ENCODE peak calls at places on chromosome 4, in seven cellular contexts. C is CD4-positive, alpha-beta memory T cell; M is activated CD4-positive, alpha-beta T cell treated with anti-CD3 and anti-CD28 coated beads, Interleukin-2, amount 50 U/mL, for 24 hours; K is CD8-positive, alpha-beta T cell; L is CD8-positive, alpha-beta memory T cell; B is stimulated activated CD4-positive, alpha-beta T cell treated with anti-CD3 and anti-CD28 coated beads, Interleukin-15, amount 100 ng/mL, for 24 hours; U is lower lobe of right lung. Z is an unnamed sample.

GRCh38 chr4:106852416-106852815 is 183.7 kb downstream of the DKK2 start:
- DNase-seq in C (no peak), L (no peak), M (no peak), K (no peak), B (no peak), U (no peak), Z (no peak)

GRCh38 chr4:185265942-185266341 is 56.5 kb downstream of the SNX25 start:
- DNase-seq in M (no peak), C (peak), K (no peak), L (no peak), B (no peak), U (no peak), Z (no peak)

GRCh38 chr4:6474053-6474568 is 1.7 kb upstream of the PPP2R2C start:
- DNase-seq in B (no peak), K (no peak), C (no peak), L (no peak), U (no peak), M (no peak), Z (no peak)

GRCh38 chr4:26061248-26061986 is 147.4 kb downstream of the SMIM20 start:
- DNase-seq in C (peak), U (no peak), M (no peak), L (no peak), K (no peak), B (peak), Z (peak)

GRCh38 chr4:78864405-78865024 is 74.7 kb downstream of the PAQR3 start:
- DNase-seq in C (peak), B (no peak), L (peak), U (no peak), K (no peak), M (peak), Z (peak)

GRCh38 chr4:24392613-24393012 is 191.7 kb downstream of the DHX15 start:
- DNase-seq in U (no peak), L (no peak), M (no peak), C (no peak), B (no peak), K (no peak), Z (no peak)

GRCh38 chr4:5753766-5754528 is 42.9 kb downstream of the EVC start:
- DNase-seq in U (no peak), C (no peak), B (no peak), L (no peak), M (no peak), K (no peak), Z (peak)

GRCh38 chr4:140135529-140136021 is 18.4 kb downstream of the MAML3 start:
- DNase-seq in U (peak), L (no peak), K (no peak), M (no peak), C (no peak), B (no peak), Z (no peak)

GRCh38 chr4:137310156-137310555 is 222.1 kb downstream of the PCDH18 start:
- DNase-seq in M (no peak), C (no peak), B (no peak), K (no peak), L (no peak), U (no peak), Z (no peak)

GRCh38 chr4:54192811-54193210 is 36.3 kb upstream of the PDGFRA start:
- DNase-seq in M (no peak), C (no peak), L (no peak), K (no peak), B (no peak), U (peak), Z (no peak)

GRCh38 chr4:6641971-6642320 is 1.5 kb downstream of the MRFAP1 start:
- DNase-seq in C (no peak), U (no peak), M (no peak), K (no peak), L (no peak), B (no peak), Z (no peak)

GRCh38 chr4:82097504-82097903 is 276.3 kb downstream of the HNRNPD start:
- DNase-seq in C (no peak), B (no peak), M (no peak), L (no peak), U (no peak), K (no peak), Z (no peak)

GRCh38 chr4:38870098-38870850 is 2.7 kb downstream of the FAM114A1 start:
- DNase-seq in K (no peak), M (no peak), C (no peak), B (no peak), L (no peak), U (no peak), Z (no peak)

GRCh38 chr4:176432811-176433540 is 113.2 kb downstream of the SPCS3 start:
- DNase-seq in B (no peak), L (no peak), C (no peak), K (no peak), U (no peak), M (no peak), Z (no peak)

GRCh38 chr4:139951051-139951450 is 202.9 kb downstream of the MAML3 start:
- DNase-seq in U (no peak), C (no peak), M (no peak), L (no peak), K (no peak), B (peak), Z (no peak)

GRCh38 chr4:6887591-6888371 is 21.8 kb upstream of the TBC1D14 start:
- DNase-seq in B (no peak), L (no peak), M (no peak), K (no peak), U (no peak), C (no peak), Z (no peak)

GRCh38 chr4:78787392-78788004 is 11.3 kb downstream of the BMP2K start:
- DNase-seq in B (no peak), U (no peak), C (no peak), L (no peak), M (no peak), K (no peak), Z (no peak)

GRCh38 chr4:43763029-43763610 is 685.5 kb downstream of the KCTD8 start:
- DNase-seq in C (no peak), M (no peak), U (no peak), K (peak), B (no peak), L (no peak), Z (no peak)

GRCh38 chr4:144574004-144574403 is 72.0 kb upstream of the HHIP start:
- DNase-seq in M (no peak), L (no peak), K (no peak), B (no peak), U (no peak), C (no peak), Z (no peak)

GRCh38 chr4:139153411-139154133 is 23.4 kb downstream of the ELF2 start:
- DNase-seq in M (no peak), K (no peak), L (no peak), B (no peak), C (no peak), U (no peak), Z (no peak)

GRCh38 chr4:52861879-52862604 is at the start of gene RASL11B:
- DNase-seq in C (peak), B (peak), K (peak), M (peak), L (peak), U (peak), Z (peak)

GRCh38 chr4:109729563-109730293 is at the start of gene PLA2G12A:
- DNase-seq in B (peak), C (peak), L (peak), M (peak), K (peak), U (peak), Z (peak)

GRCh38 chr4:173834151-173834550 is 304.1 kb upstream of the HAND2 start:
- DNase-seq in U (no peak), M (no peak), K (no peak), L (no peak), C (no peak), B (no peak), Z (no peak)

GRCh38 chr4:20248155-20248558 is 3.5 kb upstream of the SLIT2 start:
- DNase-seq in B (no peak), L (no peak), C (no peak), K (no peak), M (no peak), U (no peak), Z (no peak)

GRCh38 chr4:55742655-55743191 is 76.9 kb upstream of the EXOC1L start:
- DNase-seq in B (no peak), K (no peak), U (no peak), C (no peak), M (no peak), L (no peak), Z (no peak)

GRCh38 chr4:24799544-24800272 is 4.3 kb downstream of the SOD3 start:
- DNase-seq in U (peak), M (no peak), B (no peak), K (no peak), L (no peak), C (no peak), Z (no peak)

GRCh38 chr4:75702919-75703411 is 21.4 kb upstream of the USO1 start:
- DNase-seq in L (no peak), B (no peak), K (no peak), C (no peak), U (no peak), M (no peak), Z (no peak)

GRCh38 chr4:187090401-187090800 is 366.7 kb upstream of the FAT1 start:
- DNase-seq in B (no peak), K (no peak), L (no peak), M (no peak), U (no peak), C (no peak), Z (no peak)

GRCh38 chr4:20422398-20422797 is 170.7 kb downstream of the SLIT2 start:
- DNase-seq in K (no peak), M (peak), L (peak), C (peak), B (peak), U (no peak), Z (peak)

GRCh38 chr4:98793658-98794057 is 135.2 kb upstream of the TSPAN5 start:
- DNase-seq in K (no peak), U (no peak), M (no peak), B (no peak), C (no peak), L (no peak), Z (peak)

Z was measured in RWPE1.